ENCODE peak calls at places on chromosomes 12 and 14, in four cellular contexts. Z, I, N and J are unnamed samples.

GRCh38 chr14:24177041-24177825 is 5.4 kb downstream of the REC8 start:
- DNase-seq in I (peak), Z (no peak), N (no peak), J (no peak)

GRCh38 chr12:130127527-130127908 is 34.7 kb upstream of the FZD10 start:
- DNase-seq in I (no peak), Z (peak), N (no peak), J (no peak)

GRCh38 chr12:12376636-12377448 is 20.0 kb downstream of the BORCS5 start:
- DNase-seq in I (no peak), N (peak), Z (no peak), J (no peak)

GRCh38 chr12:54370218-54370730 is 6.0 kb upstream of the GPR84 start:
- DNase-seq in I (peak), Z (peak), N (peak), J (peak)

GRCh38 chr12:101826766-101827368 is 3.9 kb downstream of the GNPTAB start:
- DNase-seq in Z (no peak), N (no peak), I (no peak), J (no peak)

GRCh38 chr14:76985021-76985420 is 43.5 kb downstream of the IRF2BPL start:
- DNase-seq in Z (no peak), N (no peak), I (no peak), J (no peak)

GRCh38 chr12:109937371-109937770 is 37.3 kb downstream of the TCHP start:
- DNase-seq in N (no peak), Z (no peak), I (no peak), J (no peak)

GRCh38 chr12:3601466-3602150 is 110.6 kb downstream of the PRMT8 start:
- DNase-seq in Z (no peak), N (no peak), I (no peak), J (no peak)

GRCh38 chr14:22118894-22119477 is 445.4 kb upstream of the OR4E1 start:
- DNase-seq in Z (no peak), N (no peak), I (no peak), J (no peak)

GRCh38 chr14:73755434-73756014 is 41.3 kb upstream of the PNMA1 start:
- DNase-seq in N (no peak), I (peak), Z (no peak), J (no peak)

GRCh38 chr14:75824328-75824727 is 157.5 kb downstream of the TGFB3 start:
- DNase-seq in I (no peak), N (no peak), Z (no peak), J (no peak)

GRCh38 chr12:90909069-90909676 is 45.8 kb downstream of the CCER1 start:
- DNase-seq in Z (no peak), I (no peak), N (peak), J (peak)

GRCh38 chr14:75044322-75044721 is 6.9 kb downstream of the MLH3 start:
- DNase-seq in Z (no peak), I (no peak), N (peak), J (no peak)

GRCh38 chr14:99727096-99727870 is 43.2 kb downstream of the CYP46A1 start:
- DNase-seq in N (no peak), I (peak), Z (peak), J (no peak)

GRCh38 chr12:26303418-26303817 is 108.0 kb downstream of the SSPN start:
- DNase-seq in Z (no peak), N (no peak), I (no peak), J (no peak)

GRCh38 chr12:113180333-113180732 is 4.9 kb downstream of the DDX54 start:
- DNase-seq in Z (peak), N (no peak), I (no peak), J (peak)

GRCh38 chr12:75908961-75909699 is 122.4 kb downstream of the PHLDA1 start:
- DNase-seq in N (peak), I (peak), Z (peak), J (no peak)

GRCh38 chr14:69715725-69716482 is 51.0 kb upstream of the SRSF5 start:
- DNase-seq in Z (no peak), I (peak), N (peak), J (no peak)

GRCh38 chr12:24012528-24012927 is 63.1 kb upstream of the SOX5 start:
- DNase-seq in I (no peak), Z (no peak), N (no peak), J (no peak)

GRCh38 chr14:93970589-93970966 is 5.8 kb downstream of the ASB2 start:
- DNase-seq in Z (peak), N (peak), I (no peak), J (peak)

GRCh38 chr12:117387832-117388231 is 26.4 kb upstream of the NOS1 start:
- DNase-seq in I (no peak), Z (peak), N (no peak), J (no peak)

GRCh38 chr12:759628-760027 is 7.2 kb downstream of the WNK1 start:
- DNase-seq in Z (no peak), N (no peak), I (no peak), J (no peak)

GRCh38 chr12:68290126-68290525 is 36.7 kb upstream of the IL22 start:
- DNase-seq in Z (no peak), I (no peak), N (no peak), J (no peak)

GRCh38 chr14:101470266-101470665 is 91.0 kb upstream of the DIO3 start:
- DNase-seq in I (no peak), Z (no peak), N (no peak), J (no peak)

GRCh38 chr14:75493580-75494130 is 28.6 kb upstream of the BATF start:
- DNase-seq in I (no peak), N (no peak), Z (no peak), J (no peak)

GRCh38 chr12:131368073-131369071 is 342.5 kb upstream of the SFSWAP start:
- DNase-seq in I (no peak), N (no peak), Z (no peak), J (no peak)

GRCh38 chr12:3291939-3292338 is 199.1 kb upstream of the PRMT8 start:
- DNase-seq in I (no peak), N (no peak), Z (no peak), J (no peak)

GRCh38 chr12:11321980-11322379 is 11.7 kb upstream of the PRB4 start:
- DNase-seq in I (no peak), Z (no peak), N (no peak), J (no peak)

GRCh38 chr12:48000878-48001321 is 3.4 kb downstream of the COL2A1 start:
- DNase-seq in I (peak), N (peak), Z (no peak), J (no peak)

GRCh38 chr12:13980548-13981295 is 680 bp downstream of the GRIN2B start:
- DNase-seq in I (no peak), N (no peak), Z (no peak), J (peak)

GRCh38 chr12:104413330-104413729 is 43.4 kb upstream of the CHST11 start:
- DNase-seq in Z (no peak), I (no peak), N (no peak), J (no peak)

GRCh38 chr12:9148926-9149325 is 33.2 kb upstream of the A2M start:
- DNase-seq in N (no peak), Z (no peak), I (no peak), J (no peak)

GRCh38 chr14:68364823-68365222 is 428.0 kb downstream of the ZFP36L1 start:
- DNase-seq in N (no peak), Z (no peak), I (no peak), J (no peak)

GRCh38 chr12:18595406-18595805 is 142.4 kb downstream of the PLCZ1 start:
- DNase-seq in Z (no peak), N (no peak), I (no peak), J (peak)

GRCh38 chr14:75334191-75335051 is 55.8 kb downstream of the FOS start:
- DNase-seq in Z (peak), I (peak), N (no peak), J (no peak)

GRCh38 chr12:100553851-100554404 is 19.6 kb upstream of the GAS2L3 start:
- DNase-seq in I (no peak), Z (no peak), N (no peak), J (peak)

GRCh38 chr12:62934799-62935674 is at the start of gene PPM1H:
- DNase-seq in N (peak), Z (peak), I (peak), J (peak)

GRCh38 chr12:48852734-48853168 is 788 bp upstream of the DDX23 start:
- DNase-seq in Z (no peak), I (no peak), N (no peak), J (no peak)

GRCh38 chr14:64715628-64716412 is 11.6 kb downstream of the PLEKHG3 start:
- DNase-seq in N (no peak), Z (no peak), I (peak), J (no peak)
- H3K27ac ChIP-seq in N (peak), Z (peak), I (peak), J (no peak)

GRCh38 chr12:106841471-106842302 is 67.2 kb downstream of the RIC8B start:
- DNase-seq in I (no peak), Z (no peak), N (peak), J (peak)
- TF ChIP-seq CTCF in I (peak), Z (no peak), N (peak), J (peak)

GRCh38 chr14:71536927-71537772 is 395.1 kb upstream of the RGS6 start:
- DNase-seq in Z (no peak), N (no peak), I (no peak), J (no peak)
- H3K27ac ChIP-seq in Z (no peak), N (no peak), I (no peak), J (no peak)

GRCh38 chr12:106127289-106128126 is 11.2 kb downstream of the NUAK1 start:
- DNase-seq in I (no peak), N (no peak), Z (no peak), J (no peak)
- TF ChIP-seq CTCF in I (no peak), N (no peak), Z (no peak), J (no peak)

DNA sequence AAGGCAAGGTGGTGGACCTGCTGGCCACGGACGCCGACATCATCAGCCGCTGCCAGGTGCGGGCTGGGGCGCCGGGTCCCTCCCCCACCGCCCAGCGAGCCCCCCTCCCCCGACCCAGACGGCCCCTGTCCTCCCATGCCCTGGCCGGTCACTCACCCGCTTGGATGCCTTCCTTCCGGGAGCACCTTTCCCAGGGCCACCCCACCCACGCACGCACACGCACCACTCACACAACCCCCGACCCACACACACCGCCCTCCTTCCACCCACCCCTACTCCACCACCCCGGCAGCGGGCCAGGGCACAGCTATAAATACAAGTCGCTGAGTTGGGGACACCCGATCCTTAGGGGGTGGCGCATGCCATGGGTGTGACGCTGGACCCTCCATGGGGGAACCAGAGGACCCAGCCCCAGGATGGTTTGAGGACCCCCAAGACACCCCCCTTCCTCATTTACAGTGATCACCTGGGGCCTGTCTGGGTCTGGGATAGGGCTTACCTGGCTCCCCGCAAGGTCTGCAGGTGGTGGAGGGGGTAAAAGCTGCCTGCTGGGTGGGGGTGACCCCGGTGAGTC is 465 bp downstream of the ADSS1 start:
- DNase-seq in I (peak), Z (peak), N (no peak), J (peak)
- H3K27ac ChIP-seq in I (peak), Z (peak), N (peak), J (peak)

GRCh38 chr12:105506678-105507310 is 176.3 kb downstream of the C12orf75 start:
- DNase-seq in I (no peak), N (no peak), Z (no peak), J (no peak)
- TF ChIP-seq CTCF in I (no peak), N (no peak), Z (no peak), J (no peak)

GRCh38 chr14:53327716-53328115 is 174.6 kb upstream of the DDHD1 start:
- DNase-seq in I (no peak), Z (no peak), N (peak), J (no peak)
- H3K27ac ChIP-seq in I (no peak), Z (no peak), N (no peak), J (no peak)

GRCh38 chr14:96257900-96258299 is 1.9 kb downstream of the BDKRB1 start:
- DNase-seq in N (no peak), Z (no peak), I (no peak), J (no peak)

GRCh38 chr14:96257056-96257455 is 1.0 kb downstream of the BDKRB1 start:
- DNase-seq in Z (no peak), I (no peak), N (no peak), J (no peak)

GRCh38 chr14:96254696-96255095 is 1.3 kb upstream of the BDKRB1 start:
- DNase-seq in Z (no peak), N (no peak), I (no peak), J (no peak)

GRCh38 chr14:96255501-96256366 is at the start of gene BDKRB1:
- DNase-seq in Z (no peak), N (peak), I (no peak), J (no peak)

DNA sequence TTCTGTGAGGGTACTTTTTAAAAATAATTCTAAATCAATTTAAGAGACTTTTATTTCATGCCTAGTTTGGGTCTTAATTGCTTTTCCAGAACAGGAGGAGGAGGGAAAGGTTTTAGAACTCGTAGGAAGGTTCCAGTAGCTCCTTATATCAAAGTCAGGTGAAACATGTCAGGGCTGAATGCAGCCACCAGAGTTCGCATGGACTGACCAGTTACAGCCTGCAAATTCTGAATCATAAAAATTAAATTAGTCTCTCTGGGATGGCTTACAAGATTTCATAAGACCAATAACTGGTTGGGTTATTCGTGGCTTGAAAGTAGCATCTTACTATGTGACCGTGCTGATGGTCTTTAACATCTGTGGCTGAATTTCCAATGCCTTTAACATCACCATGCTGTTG is 410 bp downstream of the BDKRB1 start:
- DNase-seq in I (no peak), N (peak), Z (no peak), J (no peak)
- TF ChIP-seq CTCF in I (no peak), N (no peak), Z (no peak), J (no peak)

DNA sequence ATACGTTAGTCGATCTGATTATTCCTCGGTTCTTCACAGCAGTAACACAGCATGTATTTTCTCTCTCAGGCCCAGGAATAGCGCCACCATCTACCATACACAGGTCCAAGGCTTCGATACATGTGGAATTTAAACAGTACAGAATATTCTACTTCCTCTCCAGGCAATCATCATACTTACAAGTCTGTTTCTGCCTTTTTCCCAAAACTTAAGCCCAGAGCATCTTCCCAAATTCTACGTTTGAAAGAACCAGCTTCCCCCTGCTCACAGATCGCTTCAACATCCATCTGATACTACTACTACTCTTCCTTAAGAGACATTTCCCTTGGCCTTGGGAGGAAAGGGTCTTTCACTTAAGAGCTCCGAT is 626 bp downstream of the TXNDC16 start:
- DNase-seq in Z (no peak), I (no peak), N (peak), J (peak)
- H3K27ac ChIP-seq in Z (peak), I (peak), N (peak), J (peak)